ENCODE peak calls at places on chromosome 20, in ten cellular contexts. G is fibroblast of lung, A is ovary, W is uterus, C is OCI-LY7, H is AG09309, M is upper lobe of right lung, X is fibroblast of villous mesenchyme, L is heart left ventricle, N is PC-3. K is an unnamed sample.

GRCh38 chr20:34817801-34818200 is 7.7 kb downstream of the NCOA6 start:
- DNase-seq in H (no peak), C (no peak), G (no peak), A (no peak), M (no peak), N (no peak), X (no peak), W (no peak), L (no peak), K (no peak)

GRCh38 chr20:58746551-58747399 is 54.2 kb downstream of the NPEPL1 start:
- DNase-seq in X (peak), H (no peak), M (no peak), A (no peak), N (no peak), G (peak), L (no peak), W (no peak), C (no peak), K (peak)

GRCh38 chr20:43750774-43751166 is 24.0 kb upstream of the GTSF1L start:
- DNase-seq in A (no peak), L (no peak), M (no peak), W (no peak), N (peak), X (no peak), H (no peak), G (no peak), C (no peak), K (no peak)

GRCh38 chr20:58721951-58722371 is 29.4 kb downstream of the NPEPL1 start:
- DNase-seq in X (no peak), A (no peak), C (no peak), W (peak), N (no peak), G (no peak), H (no peak), L (peak), M (peak), K (no peak)

GRCh38 chr20:24996449-24997195 is 4.1 kb upstream of the APMAP start:
- DNase-seq in C (no peak), N (no peak), X (no peak), A (no peak), W (no peak), H (no peak), L (no peak), M (no peak), G (no peak), K (no peak)

GRCh38 chr20:41339957-41340326 is 679 bp upstream of the LPIN3 start:
- DNase-seq in N (peak), X (peak), W (peak), L (peak), A (peak), G (peak), H (no peak), M (peak), C (peak), K (peak)

GRCh38 chr20:11807070-11807741 is 110.5 kb upstream of the BTBD3 start:
- DNase-seq in W (no peak), M (no peak), A (no peak), L (no peak), H (peak), G (peak), N (peak), C (no peak), X (peak), K (peak)

GRCh38 chr20:22455259-22455658 is 129.1 kb downstream of the FOXA2 start:
- DNase-seq in W (no peak), H (no peak), G (no peak), N (no peak), L (no peak), M (no peak), C (no peak), X (no peak), A (no peak), K (no peak)

GRCh38 chr20:41358717-41359116 is 7.9 kb downstream of the EMILIN3 start:
- DNase-seq in G (no peak), L (peak), W (no peak), M (no peak), A (no peak), X (no peak), C (no peak), N (no peak), H (no peak), K (no peak)

GRCh38 chr20:40049838-40050237 is 639.2 kb downstream of the MAFB start:
- DNase-seq in G (no peak), C (no peak), M (no peak), H (no peak), A (no peak), X (no peak), W (no peak), N (no peak), L (no peak), K (no peak)

GRCh38 chr20:41138527-41139226 is 1.3 kb downstream of the PLCG1 start:
- DNase-seq in A (no peak), M (peak), W (no peak), L (no peak), X (peak), H (no peak), G (no peak), N (no peak), C (peak), K (peak)

GRCh38 chr20:60238992-60239655 is 280.9 kb downstream of the CDH26 start:
- DNase-seq in L (no peak), C (no peak), N (no peak), X (no peak), W (no peak), M (no peak), A (no peak), G (peak), H (no peak), K (no peak)

GRCh38 chr20:64005394-64005793 is 24.5 kb downstream of the PRPF6 start:
- DNase-seq in A (no peak), W (no peak), C (no peak), L (no peak), X (peak), H (no peak), M (no peak), G (no peak), N (no peak), K (no peak)

GRCh38 chr20:52313335-52313963 is 121.9 kb upstream of the ZFP64 start:
- DNase-seq in A (peak), W (no peak), M (no peak), H (no peak), C (no peak), N (peak), L (no peak), X (peak), G (peak), K (peak)

GRCh38 chr20:59662161-59662560 is 57.8 kb downstream of the PHACTR3 start:
- DNase-seq in H (no peak), L (no peak), N (no peak), A (no peak), G (no peak), M (no peak), W (no peak), X (no peak), C (no peak), K (no peak)

GRCh38 chr20:57531986-57532566 is 7.1 kb upstream of the CTCFL start:
- DNase-seq in M (no peak), C (no peak), A (no peak), G (no peak), L (no peak), W (no peak), H (no peak), X (no peak), N (no peak), K (no peak)

GRCh38 chr20:35369804-35370203 is 42.0 kb downstream of the UQCC1 start:
- DNase-seq in G (peak), N (no peak), W (no peak), X (peak), C (no peak), H (peak), L (no peak), A (no peak), M (no peak), K (peak)

GRCh38 chr20:31708839-31709534 is 13.7 kb downstream of the BCL2L1 start:
- DNase-seq in N (peak), H (no peak), M (no peak), A (no peak), L (no peak), X (no peak), W (no peak), G (no peak), C (peak), K (no peak)

GRCh38 chr20:64229537-64230061 is 25.9 kb upstream of the PCMTD2 start:
- DNase-seq in H (no peak), X (peak), W (no peak), C (no peak), A (no peak), L (peak), M (no peak), N (no peak), G (no peak), K (no peak)

DNA sequence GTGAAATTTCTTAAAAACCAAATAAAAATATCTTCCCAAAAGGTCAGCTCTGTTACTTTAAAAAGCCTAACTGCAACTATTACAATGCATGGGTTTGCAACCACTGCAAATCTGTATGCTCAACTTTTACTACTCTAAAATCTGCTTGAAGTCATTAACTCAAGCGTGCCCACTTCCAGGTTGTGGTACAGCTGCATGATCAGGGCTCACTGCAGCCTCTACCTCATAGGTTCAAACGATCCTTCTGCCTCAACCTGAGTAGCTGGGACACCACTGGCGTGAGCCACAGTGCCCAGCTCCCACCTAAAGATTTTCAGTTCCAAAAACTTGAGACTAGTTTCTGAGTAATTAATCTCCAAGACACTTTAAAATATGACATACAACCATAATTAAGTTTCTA is 8.2 kb downstream of the DIDO1 start:
- DNase-seq in G (no peak), A (peak), H (no peak), C (peak), X (no peak), N (no peak), M (no peak), W (no peak), L (no peak), K (no peak)
- H3K4me3 ChIP-seq in G (no peak), A (no peak), H (no peak), C (peak), X (no peak), N (no peak), M (no peak), W (no peak), L (no peak), K (no peak)

DNA sequence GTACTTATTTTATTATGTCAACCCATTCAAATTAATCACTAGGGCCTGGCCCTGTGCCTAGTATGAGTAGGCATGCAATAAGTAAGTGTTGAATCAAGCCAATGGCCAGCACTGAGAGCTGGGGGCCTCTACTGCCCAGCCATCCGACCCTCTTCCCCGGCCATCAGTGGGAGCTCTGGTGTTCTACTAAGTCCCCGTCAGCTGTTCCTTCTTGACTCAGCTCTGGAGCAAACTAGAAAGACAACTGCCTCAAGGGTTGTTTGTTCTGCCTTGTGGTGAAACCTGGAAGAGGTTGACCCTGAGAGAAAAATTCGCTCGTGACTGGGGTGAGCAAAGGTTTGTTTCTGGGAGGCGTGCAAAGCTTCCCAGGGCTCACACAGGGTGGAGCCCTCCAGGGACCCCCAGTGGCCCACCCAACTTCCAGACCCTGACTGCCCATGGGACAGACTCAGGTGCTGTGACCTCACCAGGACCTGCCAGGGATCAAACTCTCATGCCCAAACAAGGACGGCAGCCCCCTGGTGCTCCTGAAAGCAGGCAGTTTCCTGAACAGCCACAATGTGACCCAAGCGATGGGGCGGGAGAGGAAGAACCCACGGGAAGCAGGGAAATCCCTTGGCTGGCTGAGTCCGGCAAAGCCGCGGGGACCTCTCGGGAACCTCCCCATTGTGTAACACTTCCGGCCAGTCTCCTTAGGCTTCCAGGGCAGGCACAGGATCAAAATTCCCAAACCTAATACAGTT is 50.4 kb downstream of the BANF2 start:
- DNase-seq in N (peak), A (no peak), W (peak), H (no peak), L (peak), X (peak), G (peak), C (no peak), M (peak), K (peak)
- TF ChIP-seq CTCF in N (no peak), A (no peak), W (no peak), H (no peak), L (no peak), X (no peak), G (no peak), C (no peak), M (no peak), K (no peak)

GRCh38 chr20:32975698-32976674 is 28.2 kb downstream of the SUN5 start:
- DNase-seq in G (no peak), N (no peak), A (no peak), W (no peak), H (no peak), L (peak), C (no peak), M (peak), X (no peak), K (no peak)

GRCh38 chr20:32971703-32972161 is 32.5 kb downstream of the SUN5 start:
- DNase-seq in H (no peak), G (no peak), X (no peak), C (peak), A (no peak), L (no peak), N (no peak), M (no peak), W (no peak), K (no peak)

GRCh38 chr20:32972181-32973076 is 31.8 kb downstream of the SUN5 start:
- DNase-seq in L (no peak), C (peak), W (no peak), G (no peak), A (no peak), M (peak), X (no peak), N (no peak), H (no peak), K (no peak)

GRCh38 chr20:32970973-32971300 is 33.3 kb downstream of the SUN5 start:
- DNase-seq in C (no peak), G (no peak), A (no peak), W (no peak), N (no peak), L (no peak), H (no peak), M (peak), X (no peak), K (no peak)

GRCh38 chr20:32973077-32973717 is 31.0 kb downstream of the SUN5 start:
- DNase-seq in G (no peak), L (no peak), X (no peak), M (no peak), A (no peak), C (no peak), N (no peak), H (no peak), W (no peak), K (no peak)
- H3K4me3 ChIP-seq in G (no peak), L (no peak), X (no peak), M (no peak), A (no peak), C (no peak), N (no peak), H (no peak), W (no peak), K (no peak)

DNA sequence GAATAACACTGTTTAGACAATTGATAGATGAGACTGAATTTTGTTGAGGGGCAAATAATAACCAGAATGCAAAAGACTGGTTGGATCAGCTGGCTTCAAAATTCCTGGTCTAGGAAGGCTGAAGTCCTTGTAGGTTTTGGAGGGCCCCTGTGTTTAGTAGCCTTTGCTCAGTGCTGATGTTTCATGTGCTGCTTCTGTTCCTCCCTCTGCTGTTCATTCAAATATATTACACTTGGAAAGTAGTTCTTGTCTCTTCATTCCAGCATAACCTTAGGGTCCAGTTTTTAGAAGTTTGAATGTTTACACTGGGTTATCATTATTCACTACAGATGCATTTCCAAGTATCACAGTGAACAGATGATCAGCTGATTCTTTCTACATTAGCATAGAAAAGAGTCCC is 72.5 kb downstream of the FLRT3 start:
- DNase-seq in H (peak), C (no peak), M (no peak), N (peak), X (peak), W (no peak), G (peak), L (no peak), A (no peak), K (peak)
- TF ChIP-seq CTCF in H (peak), C (peak), M (peak), N (peak), X (peak), W (no peak), G (peak), L (no peak), A (no peak), K (peak)

K was measured in fibroblast of the aortic adventitia.